ENCODE peak calls at places on chromosomes 6 and 20, in eight cellular contexts. P is stimulated activated CD4-positive, alpha-beta T cell treated with anti-CD3 and anti-CD28 coated beads, Interleukin-15, amount 100 ng/mL, for 24 hours; H is head of caudate nucleus; A is SW 1271; N is left cardiac atrium; X is RWPE1; G is iPS-NIHi11; O is upper lobe of left lung. U is an unnamed sample.

GRCh38 chr6:169800116-169800667 is 48.8 kb downstream of the ERMARD start:
- DNase-seq in P (no peak), A (no peak), H (no peak), N (no peak), O (no peak), X (no peak), G (no peak), U (no peak)

GRCh38 chr6:154367839-154368695 is 11.5 kb upstream of the IPCEF1 start:
- DNase-seq in P (peak; percentile 21), X (peak; percentile 76), N (no peak), A (no peak), G (no peak), O (no peak), H (no peak), U (no peak)

GRCh38 chr6:2733324-2733723 is 17.4 kb downstream of the MYLK4 start:
- DNase-seq in A (no peak), O (no peak), N (peak; percentile 76), P (peak; percentile 50), G (no peak), H (peak; percentile 27), X (no peak), U (peak; percentile 69)

GRCh38 chr20:18007534-18008292 is 38.9 kb downstream of the MGME1 start:
- DNase-seq in X (no peak), O (peak; percentile 77), A (no peak), G (no peak), H (no peak), N (peak; percentile 51), P (no peak), U (no peak)

GRCh38 chr6:16694789-16695188 is 66.5 kb downstream of the ATXN1 start:
- DNase-seq in G (no peak), H (no peak), O (no peak), P (peak; percentile 42), X (no peak), A (no peak), N (no peak), U (no peak)

GRCh38 chr6:159594750-159595117 is 98.3 kb downstream of the SOD2 start:
- DNase-seq in P (no peak), X (peak; percentile 77), A (peak; percentile 49), O (no peak), G (no peak), H (no peak), N (no peak), U (no peak)

GRCh38 chr6:10373642-10374359 is 41.1 kb downstream of the TFAP2A start:
- DNase-seq in O (no peak), N (no peak), P (no peak), A (no peak), H (no peak), X (no peak), G (no peak), U (no peak)

GRCh38 chr6:44508646-44509045 is 121.1 kb downstream of the CDC5L start:
- DNase-seq in H (no peak), N (no peak), P (no peak), X (no peak), A (no peak), G (no peak), O (no peak), U (no peak)

GRCh38 chr6:169591616-169592015 is 110.2 kb downstream of the WDR27 start:
- DNase-seq in H (no peak), P (no peak), G (no peak), A (no peak), X (no peak), O (no peak), N (no peak), U (no peak)

GRCh38 chr6:1424306-1424927 is 35.0 kb downstream of the FOXF2 start:
- DNase-seq in G (peak; percentile 81), P (peak; percentile 44), N (no peak), X (peak; percentile 68), H (peak; percentile 38), O (no peak), A (peak; percentile 27), U (no peak)

GRCh38 chr6:70708448-70708847 is 40.8 kb downstream of the SMAP1 start:
- DNase-seq in G (no peak), H (no peak), X (no peak), A (no peak), N (no peak), O (no peak), P (no peak), U (no peak)

GRCh38 chr20:37627060-37627766 is 66.6 kb upstream of the CTNNBL1 start:
- DNase-seq in A (no peak), P (peak; percentile 46), G (peak; percentile 81), X (peak; percentile 75), O (no peak), H (peak; percentile 50), N (peak; percentile 64), U (no peak)

GRCh38 chr6:40164345-40164755 is 230.1 kb upstream of the MOCS1 start:
- DNase-seq in H (peak; percentile 46), O (peak; percentile 7), G (peak; percentile 58), A (no peak), X (no peak), N (no peak), P (no peak), U (peak; percentile 82)

GRCh38 chr6:163761491-163761890 is 347.0 kb downstream of the QKI start:
- DNase-seq in A (no peak), X (no peak), G (no peak), P (no peak), N (no peak), O (no peak), H (no peak), U (no peak)

GRCh38 chr20:13430346-13431002 is 208.3 kb downstream of the TASP1 start:
- DNase-seq in X (no peak), N (no peak), P (peak; percentile 30), A (no peak), H (no peak), O (no peak), G (no peak), U (no peak)

GRCh38 chr6:131182991-131183425 is 47.7 kb downstream of the AKAP7 start:
- DNase-seq in P (peak; percentile 20), H (no peak), N (no peak), O (no peak), A (no peak), X (no peak), G (peak; percentile 38), U (no peak)

GRCh38 chr6:41894366-41895299 is 542 bp downstream of the USP49 start:
- DNase-seq in A (no peak), H (peak; percentile 12), G (no peak), N (no peak), O (no peak), X (peak; percentile 8), P (peak; percentile 16), U (no peak)

GRCh38 chr6:139054001-139054400 is 25.5 kb downstream of the ABRACL start:
- DNase-seq in P (no peak), G (no peak), X (no peak), O (no peak), H (no peak), N (no peak), A (no peak), U (no peak)

GRCh38 chr6:131792091-131792496 is 15.7 kb upstream of the ENPP1 start:
- DNase-seq in H (no peak), O (no peak), G (peak; percentile 25), N (no peak), A (no peak), P (peak; percentile 9), X (no peak), U (no peak)

GRCh38 chr6:14822689-14823088 is 423.2 kb upstream of the JARID2 start:
- DNase-seq in A (no peak), G (no peak), X (no peak), N (no peak), O (no peak), H (no peak), P (no peak), U (no peak)

GRCh38 chr6:137148291-137149076 is 25.0 kb downstream of the IL22RA2 start:
- DNase-seq in A (no peak), O (no peak), H (no peak), X (peak; percentile 26), N (no peak), G (no peak), P (no peak), U (no peak)

GRCh38 chr6:166488081-166488685 is 98.3 kb downstream of the RAMACL start:
- DNase-seq in N (peak; percentile 81), X (no peak), G (no peak), A (no peak), O (no peak), H (peak; percentile 46), P (peak; percentile 77), U (peak; percentile 73)

GRCh38 chr20:8803065-8803464 is 265.8 kb upstream of the PLCB4 start:
- DNase-seq in P (no peak), H (no peak), O (no peak), G (no peak), X (no peak), A (no peak), N (no peak), U (no peak)

GRCh38 chr20:46013826-46014516 is 5.3 kb downstream of the MMP9 start:
- DNase-seq in G (peak; percentile 88), H (no peak), P (peak; percentile 79), X (peak; percentile 83), N (peak; percentile 47), A (no peak), O (peak; percentile 94), U (peak; percentile 79)

GRCh38 chr20:20370087-20370575 is 2.2 kb downstream of the INSM1 start:
- DNase-seq in N (no peak), A (no peak), O (no peak), P (no peak), X (no peak), H (no peak), G (no peak), U (no peak)

GRCh38 chr20:43963872-43964791 is 49.5 kb downstream of the TOX2 start:
- DNase-seq in O (no peak), H (no peak), A (no peak), P (peak; percentile 32), N (peak; percentile 34), G (no peak), X (no peak), U (no peak)

GRCh38 chr6:25670793-25671513 is 18.9 kb downstream of the SCGN start:
- DNase-seq in G (no peak), A (no peak), N (no peak), X (peak; percentile 49), H (no peak), O (no peak), P (no peak), U (no peak)

GRCh38 chr6:106702451-106703110 is 73.2 kb downstream of the QRSL1 start:
- DNase-seq in X (no peak), P (no peak), O (no peak), H (no peak), G (no peak), A (no peak), N (no peak), U (no peak)

U was measured in sciatic nerve.